ENCODE peak calls at places on chromosome 11, in six cellular contexts. N is endothelial cell of umbilical vein, G is endodermal cell, W is HCT116, A is fibroblast of pulmonary artery, F is uterus. Y is an unnamed sample.

GRCh38 chr11:70595452-70595851 is 197.1 kb downstream of the CTTN start:
- DNase-seq in N (no peak), G (no peak), W (no peak), A (no peak), F (no peak), Y (no peak)

GRCh38 chr11:106446961-106447360 is 369.5 kb downstream of the AASDHPPT start:
- DNase-seq in N (no peak), G (no peak), F (no peak), A (no peak), W (no peak), Y (no peak)

GRCh38 chr11:28133146-28133545 is 25.0 kb downstream of the METTL15 start:
- DNase-seq in F (no peak), A (peak; percentile 16), G (no peak), N (no peak), W (no peak), Y (no peak)

GRCh38 chr11:65833297-65834030 is at the start of gene SNX32:
- DNase-seq in A (peak; percentile 94), N (peak; percentile 92), G (peak; percentile 98), W (no peak), F (peak; percentile 94), Y (peak; percentile 100)

GRCh38 chr11:43508511-43508918 is 149.8 kb downstream of the TTC17 start:
- DNase-seq in F (no peak), G (peak; percentile 66), A (peak; percentile 61), N (no peak), W (no peak), Y (no peak)

GRCh38 chr11:127470485-127470884 is 469.9 kb upstream of the KIRREL3 start:
- DNase-seq in A (no peak), N (peak; percentile 2), W (no peak), G (peak; percentile 55), F (no peak), Y (no peak)

GRCh38 chr11:121570453-121570852 is 117.7 kb upstream of the SORL1-AS1 start:
- DNase-seq in W (no peak), N (no peak), G (no peak), A (no peak), F (no peak), Y (no peak)

GRCh38 chr11:115145316-115145715 is 358.9 kb downstream of the CADM1 start:
- DNase-seq in F (no peak), N (no peak), G (no peak), W (no peak), A (no peak), Y (no peak)

GRCh38 chr11:34501500-34501899 is 12.1 kb downstream of the ELF5 start:
- DNase-seq in F (no peak), N (no peak), W (no peak), A (peak; percentile 66), G (no peak), Y (no peak)

GRCh38 chr11:76657139-76657823 is 13.3 kb downstream of the LRRC32 start:
- DNase-seq in F (peak; percentile 13), N (no peak), W (no peak), A (no peak), G (peak; percentile 47), Y (no peak)

GRCh38 chr11:100994966-100995365 is 134.6 kb downstream of the PGR start:
- DNase-seq in F (no peak), A (no peak), W (no peak), G (no peak), N (no peak), Y (no peak)

GRCh38 chr11:65316311-65316978 is 1.8 kb downstream of the CDC42EP2 start:
- DNase-seq in G (peak; percentile 60), N (peak; percentile 48), F (peak; percentile 72), W (no peak), A (peak; percentile 92), Y (no peak)

GRCh38 chr11:68008381-68009337 is 1.5 kb upstream of the ALDH3B1 start:
- DNase-seq in W (no peak), G (no peak), N (no peak), F (no peak), A (no peak), Y (no peak)

GRCh38 chr11:9142732-9143131 is 51.3 kb upstream of the SCUBE2 start:
- DNase-seq in N (no peak), W (no peak), G (no peak), A (no peak), F (no peak), Y (no peak)

GRCh38 chr11:70204466-70204799 is 1.3 kb downstream of the FADD start:
- DNase-seq in F (no peak), G (no peak), A (no peak), N (no peak), W (no peak), Y (no peak)

GRCh38 chr11:422249-422656 is 7.5 kb upstream of the SIGIRR start:
- DNase-seq in W (no peak), A (no peak), F (no peak), G (peak; percentile 68), N (no peak), Y (no peak)

GRCh38 chr11:83793332-83793731 is 507.2 kb upstream of the CCDC90B start:
- DNase-seq in F (no peak), G (no peak), W (no peak), N (no peak), A (no peak), Y (no peak)

GRCh38 chr11:15942126-15942525 is 414.2 kb downstream of the SOX6 start:
- DNase-seq in G (no peak), N (no peak), A (no peak), W (no peak), F (no peak), Y (no peak)

GRCh38 chr11:126062679-126063509 is at the start of gene CDON:
- DNase-seq in F (peak; percentile 95), A (peak; percentile 92), N (peak; percentile 88), W (peak; percentile 87), G (peak; percentile 96), Y (peak; percentile 98)
- TF ChIP-seq CTCF in F (no peak), A (no peak), N (peak; percentile 19), W (no peak), G (no peak), Y (no peak)

DNA sequence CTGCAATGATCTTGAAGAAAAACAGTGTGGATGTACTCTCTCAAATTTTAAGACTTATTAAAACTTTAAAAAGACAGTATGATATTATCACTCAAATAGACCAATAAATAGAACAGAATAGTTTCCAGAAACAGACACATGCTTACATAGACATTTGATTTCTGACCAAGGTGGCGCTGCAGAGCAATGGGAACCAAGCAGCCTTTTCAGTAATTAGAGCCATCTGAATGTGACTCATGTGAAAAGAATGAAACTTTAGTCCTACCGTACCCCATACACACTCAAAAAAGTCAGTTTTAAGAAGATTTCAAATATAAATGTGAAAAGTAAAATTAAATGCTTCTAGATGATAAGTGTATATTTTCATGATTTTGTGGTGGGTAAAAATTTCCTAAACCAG is 74.2 kb upstream of the MS4A8 start:
- DNase-seq in F (no peak), N (peak; percentile 52), W (peak; percentile 53), A (peak; percentile 17), G (peak; percentile 81), Y (no peak)
- TF ChIP-seq CTCF in F (no peak), N (peak; percentile 28), W (peak; percentile 66), A (peak; percentile 5), G (peak; percentile 75), Y (peak; percentile 5)

GRCh38 chr11:10623797-10624761 is 55.6 kb upstream of the LYVE1 start:
- DNase-seq in N (no peak), F (no peak), A (peak; percentile 48), W (peak; percentile 43), G (peak; percentile 91), Y (peak; percentile 67)
- TF ChIP-seq CTCF in N (peak; percentile 39), F (peak; percentile 24), A (peak; percentile 54), W (peak; percentile 73), G (peak; percentile 79), Y (peak; percentile 31)

DNA sequence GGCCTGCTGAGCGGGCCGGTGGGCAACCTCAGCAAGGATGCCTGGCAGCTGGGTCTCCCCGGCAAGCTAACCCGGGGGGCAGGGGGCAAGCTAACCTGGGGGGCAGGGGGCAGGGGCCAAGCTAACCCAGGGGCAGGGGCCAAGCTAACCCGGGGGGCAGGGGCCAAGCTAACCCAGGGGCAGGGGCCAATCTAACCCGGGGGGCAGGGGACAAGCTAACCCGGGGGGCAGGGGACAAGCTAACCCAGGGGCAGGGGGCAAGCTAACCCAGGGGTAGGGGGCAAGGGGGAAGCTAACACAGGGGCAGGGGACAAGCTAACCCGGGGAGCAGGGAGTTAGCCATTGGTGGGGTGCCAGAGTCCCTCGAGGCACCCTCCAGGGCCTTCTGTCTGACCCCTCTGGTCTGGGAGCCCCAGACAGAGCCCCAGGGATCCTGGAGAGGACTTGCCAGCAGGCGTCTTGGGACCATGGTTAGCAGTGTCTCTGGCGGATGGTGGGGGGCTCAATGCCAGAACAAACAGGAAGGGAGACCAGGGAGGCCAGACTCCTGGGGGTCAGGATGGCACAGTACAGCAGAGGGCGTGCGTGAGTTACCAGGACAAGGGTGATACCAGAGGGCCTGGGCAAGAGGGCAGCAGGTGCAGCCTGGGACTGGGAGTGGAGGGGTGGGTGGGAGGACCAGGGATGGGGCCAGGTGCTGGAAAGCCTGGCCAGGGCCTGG is 16.1 kb downstream of the IGF2 start:
- DNase-seq in N (peak; percentile 38), W (no peak), G (no peak), A (no peak), F (no peak), Y (no peak)
- TF ChIP-seq CTCF in N (peak; percentile 29), W (peak; percentile 40), G (no peak), A (no peak), F (no peak), Y (peak; percentile 10)

GRCh38 chr11:113249491-113249763 is 65.0 kb upstream of the TTC12 start:
- DNase-seq in A (peak; percentile 14), N (no peak), F (no peak), G (peak; percentile 71), W (no peak), Y (no peak)
- TF ChIP-seq CTCF in A (peak; percentile 43), N (no peak), F (no peak), G (peak; percentile 74), W (no peak), Y (no peak)

DNA sequence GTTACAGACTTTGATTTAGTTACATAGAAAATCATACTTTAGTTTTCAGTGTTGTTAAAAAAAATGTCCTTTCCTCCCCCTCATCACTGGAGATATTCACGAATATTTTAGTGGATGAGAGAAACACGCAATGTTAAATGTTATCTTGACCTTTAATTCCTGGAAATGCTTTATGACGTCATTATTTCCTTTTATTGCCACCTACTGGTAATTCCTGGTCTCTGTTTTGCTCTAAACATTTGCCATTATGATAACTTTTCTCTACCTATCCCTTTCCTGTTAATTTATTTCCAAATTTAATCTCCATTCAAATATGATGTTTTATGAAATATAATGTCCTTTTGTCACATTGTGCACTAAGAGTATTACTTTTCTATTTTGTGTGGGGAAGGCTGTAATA is 770.6 kb downstream of the FAM181B start:
- DNase-seq in W (no peak), G (no peak), A (peak; percentile 44), N (peak; percentile 1), F (no peak), Y (peak; percentile 5)
- TF ChIP-seq CTCF in W (peak; percentile 16), G (peak; percentile 69), A (peak; percentile 26), N (no peak), F (no peak), Y (no peak)

DNA sequence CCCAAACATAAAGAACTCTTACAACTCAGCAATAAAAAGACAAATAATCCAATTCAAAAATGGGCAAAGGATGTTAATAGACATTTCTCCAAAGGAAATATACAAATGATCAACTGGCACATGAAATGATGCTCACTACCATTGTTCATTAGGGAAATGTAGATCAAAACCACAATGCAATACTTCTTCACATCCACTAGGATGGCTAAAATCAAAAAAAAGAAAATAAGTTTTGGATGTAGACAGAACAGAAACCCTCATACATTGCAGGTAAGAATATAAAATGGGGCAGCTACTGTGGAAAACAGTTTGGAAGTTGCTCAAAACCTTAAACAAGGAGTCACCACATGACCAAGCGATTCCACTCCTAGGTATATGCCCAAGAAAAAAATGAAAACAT is 16.3 kb downstream of the SIK3 start:
- DNase-seq in F (no peak), A (no peak), N (no peak), W (no peak), G (no peak), Y (no peak)
- TF ChIP-seq CTCF in F (no peak), A (no peak), N (no peak), W (peak; percentile 43), G (peak; percentile 49), Y (no peak)